ENCODE peak calls at places on chromosomes 2 and 18, in six cellular contexts. K is HCT116, R is GM12878, Q is K562, F is HepG2, D is H1. N is an unnamed sample. For H3K4me1, the result is how much of the 10 kb centered on the place peaks cover.

GRCh38 chr18:62577748-62578147 is 54.9 kb downstream of the ZCCHC2 start:
- DNase-seq in K (no peak), R (no peak), Q (no peak), F (no peak), D (no peak), N (no peak)

GRCh38 chr18:31694297-31694696 is 9.9 kb upstream of the B4GALT6 start:
- DNase-seq in K (no peak), R (no peak), Q (no peak), F (no peak), D (no peak), N (no peak)

GRCh38 chr2:182015334-182016109 is 29.9 kb downstream of the PPP1R1C start:
- DNase-seq in K (no peak), R (no peak), Q (no peak), F (no peak), D (no peak), N (no peak)

GRCh38 chr2:98419977-98420725 is 24.5 kb upstream of the INPP4A start:
- DNase-seq in K (no peak), R (no peak), Q (no peak), F (no peak), D (no peak), N (no peak)

GRCh38 chr2:191478754-191479679 is 198.9 kb upstream of the NABP1 start:
- DNase-seq in K (no peak), R (no peak), Q (no peak), F (peak), D (no peak), N (no peak)

GRCh38 chr2:20674974-20675679 is 8.2 kb downstream of the GDF7 start:
- DNase-seq in K (no peak), R (no peak), Q (no peak), F (peak), D (no peak), N (no peak)

GRCh38 chr2:203987959-203988358 is 51.4 kb downstream of the ICOS start:
- DNase-seq in K (no peak), R (no peak), Q (no peak), F (no peak), D (no peak), N (no peak)

GRCh38 chr18:78523850-78524249 is 455.8 kb upstream of the SALL3 start:
- DNase-seq in K (no peak), R (no peak), Q (no peak), F (no peak), D (no peak), N (no peak)

GRCh38 chr2:48707466-48707865 is 48.1 kb downstream of the LHCGR start:
- DNase-seq in K (no peak), R (no peak), Q (no peak), F (peak), D (no peak), N (no peak)

GRCh38 chr2:216502776-216503629 is 4.4 kb downstream of the RPL37A start:
- DNase-seq in K (no peak), R (no peak), Q (no peak), F (no peak), D (no peak), N (no peak)

GRCh38 chr2:159094173-159094737 is 125.8 kb downstream of the TANC1 start:
- DNase-seq in K (no peak), R (no peak), Q (no peak), F (no peak), D (no peak), N (no peak)

GRCh38 chr2:234980476-234981187 is 28.8 kb downstream of the SH3BP4 start:
- DNase-seq in K (no peak), R (no peak), Q (no peak), F (peak), D (no peak), N (no peak)

GRCh38 chr2:25497862-25498407 is 156.2 kb upstream of the DNMT3A start:
- DNase-seq in K (no peak), R (no peak), Q (no peak), F (no peak), D (no peak), N (no peak)

GRCh38 chr18:2978626-2979025 is 34.3 kb downstream of the LPIN2 start:
- DNase-seq in K (no peak), R (no peak), Q (no peak), F (no peak), D (no peak), N (no peak)

GRCh38 chr18:79544386-79544963 is 135.1 kb upstream of the CTDP1 start:
- DNase-seq in K (no peak), R (no peak), Q (no peak), F (no peak), D (no peak), N (no peak)

GRCh38 chr2:224221455-224221913 is 180.4 kb downstream of the FAM124B start:
- DNase-seq in K (no peak), R (no peak), Q (no peak), F (no peak), D (no peak), N (peak)

GRCh38 chr2:215535125-215535668 is 99.3 kb upstream of the FN1 start:
- DNase-seq in K (no peak), R (no peak), Q (no peak), F (peak), D (no peak), N (no peak)

GRCh38 chr18:23619388-23619873 is 33.1 kb upstream of the NPC1 start:
- DNase-seq in K (no peak), R (no peak), Q (no peak), F (no peak), D (no peak), N (peak)

GRCh38 chr2:223314831-223315230 is 262.8 kb downstream of the KCNE4 start:
- DNase-seq in K (no peak), R (no peak), Q (no peak), F (no peak), D (no peak), N (no peak)

GRCh38 chr2:95301186-95301585 is 4.0 kb downstream of the KCNIP3 start:
- DNase-seq in K (no peak), R (no peak), Q (no peak), F (no peak), D (no peak), N (no peak)

GRCh38 chr2:96536445-96537065 is at the start of gene ARID5A:
- DNase-seq in K (peak), R (peak), Q (peak), F (peak), D (peak), N (peak)

GRCh38 chr2:44952806-44953685 is 11.5 kb downstream of the SIX3 start:
- DNase-seq in K (no peak), R (no peak), Q (no peak), F (no peak), D (no peak), N (no peak)

GRCh38 chr2:85132834-85133637 is at the start of gene TCF7L1:
- DNase-seq in K (peak), R (no peak), Q (peak), F (peak), D (peak), N (peak)

GRCh38 chr2:29598978-29599377 is 322.4 kb downstream of the ALK start:
- DNase-seq in K (no peak), R (no peak), Q (no peak), F (no peak), D (no peak), N (no peak)

GRCh38 chr2:180572346-180572745 is 408.1 kb upstream of the UBE2E3 start:
- DNase-seq in K (no peak), R (no peak), Q (no peak), F (no peak), D (no peak), N (no peak)

GRCh38 chr2:191758420-191759199 is 80.7 kb downstream of the NABP1 start:
- DNase-seq in K (peak), R (peak), Q (peak), F (peak), D (peak), N (peak)

GRCh38 chr18:3891245-3891644 is 441.3 kb downstream of the TGIF1 start:
- DNase-seq in K (no peak), R (no peak), Q (no peak), F (no peak), D (no peak), N (no peak)

GRCh38 chr2:111119004-111119846 is 1.5 kb upstream of the BCL2L11 start:
- DNase-seq in K (no peak), R (no peak), Q (no peak), F (no peak), D (peak), N (no peak)

GRCh38 chr2:188318161-188318749 is 26.6 kb downstream of the GULP1 start:
- DNase-seq in K (no peak), R (no peak), Q (no peak), F (no peak), D (no peak), N (no peak)

GRCh38 chr2:48943436-48943835 is 187.9 kb upstream of the LHCGR start:
- DNase-seq in K (no peak), R (no peak), Q (no peak), F (no peak), D (no peak), N (no peak)

GRCh38 chr2:126766897-126767296 is 110.9 kb downstream of the GYPC start:
- DNase-seq in K (no peak), R (no peak), Q (no peak), F (no peak), D (no peak), N (no peak)

GRCh38 chr2:134461511-134461910 is 207.6 kb downstream of the MGAT5 start:
- DNase-seq in K (no peak), R (no peak), Q (no peak), F (no peak), D (no peak), N (no peak)

GRCh38 chr18:56200381-56200831 is 438.0 kb downstream of the TXNL1 start:
- DNase-seq in K (no peak), R (no peak), Q (no peak), F (no peak), D (no peak), N (no peak)

GRCh38 chr2:221485500-221485870 is 86.6 kb downstream of the EPHA4 start:
- DNase-seq in K (no peak), R (no peak), Q (no peak), F (no peak), D (no peak), N (no peak)

GRCh38 chr2:6723865-6724571 is 141.7 kb downstream of the CMPK2 start:
- DNase-seq in K (no peak), R (no peak), Q (no peak), F (no peak), D (no peak), N (no peak)

GRCh38 chr2:205776720-205777119 is 94.4 kb downstream of the NRP2 start:
- DNase-seq in K (no peak), R (no peak), Q (no peak), F (no peak), D (no peak), N (no peak)

GRCh38 chr18:28801876-28802275 is 624.9 kb upstream of the CDH2 start:
- DNase-seq in K (no peak), R (no peak), Q (no peak), F (no peak), D (no peak), N (no peak)

DNA sequence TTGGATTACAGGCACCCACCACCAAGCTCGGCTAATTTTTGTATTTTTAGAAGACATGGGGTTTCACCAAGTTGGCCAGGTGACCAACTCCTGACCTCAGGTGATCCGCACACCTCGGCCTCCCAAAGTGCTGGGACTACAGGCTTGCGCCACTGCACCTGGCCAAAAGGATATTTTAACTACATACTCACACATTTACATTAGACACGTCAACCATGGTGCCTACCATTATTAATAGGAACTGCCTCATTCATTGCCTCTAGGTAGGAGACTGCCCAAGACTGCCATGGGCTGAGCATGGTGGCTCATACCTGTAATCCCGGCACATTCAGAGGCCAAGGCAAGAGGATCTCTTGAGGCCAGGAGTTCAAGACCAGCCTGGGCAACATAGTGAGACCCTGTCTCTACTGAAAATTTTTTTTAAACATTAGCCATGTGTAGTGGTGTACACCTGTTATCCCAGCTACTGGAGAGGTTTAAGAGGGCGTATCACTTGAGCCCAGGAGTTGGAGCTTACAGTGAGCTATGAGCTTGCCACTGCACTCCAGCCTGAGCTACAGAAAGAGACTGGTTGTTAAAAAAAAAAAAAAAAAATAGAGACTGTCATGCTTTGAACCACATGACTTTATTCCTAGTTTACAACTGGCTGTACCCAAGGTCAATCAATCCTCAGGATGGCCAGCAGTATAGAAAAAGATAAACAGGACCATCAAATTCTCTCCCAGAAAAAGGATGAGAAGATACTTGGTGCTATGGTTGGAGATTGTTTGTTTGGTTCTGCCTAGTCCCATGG is 31.1 kb upstream of the EPC2 start:
- DNase-seq in K (no peak), R (no peak), Q (no peak), F (no peak), D (no peak), N (no peak)
- H3K4me1 ChIP-seq in K (under half), R (under half), Q (under half), F (under half), D (under half), N (under half)

DNA sequence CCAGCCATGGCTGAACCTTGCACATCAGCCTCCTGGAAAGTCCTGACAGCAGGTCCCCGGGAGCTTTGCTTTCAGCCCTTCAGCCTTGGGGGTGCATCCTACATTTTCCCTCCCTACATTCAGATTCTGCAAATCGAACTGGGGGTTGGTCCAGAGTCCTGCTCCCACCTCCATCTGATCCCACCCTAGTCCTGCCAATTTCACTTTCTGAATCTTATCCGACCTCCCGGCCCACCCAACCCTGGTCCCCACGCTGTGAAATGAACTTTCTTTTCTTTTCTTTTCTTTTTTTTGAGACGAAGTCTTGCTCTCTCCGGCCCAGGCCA is 47.8 kb upstream of the ODC1 start:
- DNase-seq in K (no peak), R (no peak), Q (no peak), F (no peak), D (peak), N (no peak)
- TF ChIP-seq ZNF274 in K (no peak), R (no peak), Q (no peak), F (no peak), D (no peak), N (no peak)

GRCh38 chr2:196182439-196183171 is 11.2 kb upstream of the STK17B start:
- DNase-seq in K (no peak), R (peak), Q (no peak), F (no peak), D (no peak), N (no peak)
- H3K4me1 ChIP-seq in K (under half), R (under half), Q (under half), F (under half), D (under half), N (under half)

GRCh38 chr2:199019898-199020507 is 437.7 kb downstream of the SATB2 start:
- DNase-seq in K (peak), R (no peak), Q (no peak), F (peak), D (no peak), N (peak)
- TF ChIP-seq ZNF274 in K (no peak), R (no peak), Q (no peak), F (no peak), D (no peak), N (no peak)